ENCODE peak calls at places on chromosomes 13 and 19, in ten cellular contexts. J is stimulated activated CD4-positive, alpha-beta T cell treated with anti-CD3 and anti-CD28 coated beads, Interleukin-15, amount 100 ng/mL, for 24 hours; K is NCI-H1436 treated with DMSO at 0.1 percent for 48 hours; O is fibroblast of the aortic adventitia; H is C1 segment of cervical spinal cord; D is bronchial epithelial cell; G is HS-27A; C is RPMI7951; E is stimulated activated naive CD8-positive, alpha-beta T cell treated with anti-CD3 and anti-CD28 coated beads, Interleukin-15, amount 100 ng/mL, for 72 hours; W is MCF 10A. M is an unnamed sample.

GRCh38 chr13:30257433-30258099 is 49.8 kb downstream of the KATNAL1 start:
- DNase-seq in J (no peak), K (no peak), O (peak), H (no peak), D (no peak), G (no peak), C (no peak), E (no peak), W (no peak), M (peak)

GRCh38 chr19:42051166-42052115 is 18.6 kb downstream of the GRIK5 start:
- DNase-seq in J (peak), K (no peak), O (no peak), H (no peak), D (peak), G (no peak), C (peak), E (peak), W (peak), M (no peak)

GRCh38 chr13:32581177-32581786 is 5.0 kb upstream of the PDS5B start:
- DNase-seq in J (no peak), K (no peak), O (peak), H (no peak), D (peak), G (no peak), C (peak), E (no peak), W (peak), M (no peak)

GRCh38 chr13:32019612-32020233 is 11.9 kb upstream of the FRY start:
- DNase-seq in J (peak), K (no peak), O (peak), H (no peak), D (peak), G (no peak), C (peak), E (peak), W (peak), M (peak)

GRCh38 chr13:110230661-110231347 is 76.2 kb downstream of the COL4A1 start:
- DNase-seq in J (no peak), K (no peak), O (no peak), H (no peak), D (no peak), G (no peak), C (no peak), E (no peak), W (peak), M (no peak)

GRCh38 chr13:39451301-39451700 is 151.7 kb downstream of the LHFPL6 start:
- DNase-seq in J (no peak), K (no peak), O (peak), H (no peak), D (peak), G (no peak), C (peak), E (no peak), W (peak), M (no peak)

GRCh38 chr19:3152431-3152780 is 16.6 kb downstream of the GNA15 start:
- DNase-seq in J (no peak), K (no peak), O (no peak), H (no peak), D (no peak), G (no peak), C (no peak), E (no peak), W (no peak), M (no peak)

GRCh38 chr13:113034451-113035208 is 65.6 kb downstream of the MCF2L start:
- DNase-seq in J (no peak), K (no peak), O (peak), H (no peak), D (peak), G (peak), C (no peak), E (no peak), W (peak), M (peak)

GRCh38 chr13:112771139-112771876 is 81.5 kb downstream of the ATP11A start:
- DNase-seq in J (no peak), K (no peak), O (no peak), H (no peak), D (no peak), G (no peak), C (no peak), E (no peak), W (no peak), M (peak)

GRCh38 chr19:38057954-38058690 is 151.1 kb downstream of the SIPA1L3 start:
- DNase-seq in J (no peak), K (no peak), O (no peak), H (no peak), D (no peak), G (no peak), C (no peak), E (no peak), W (no peak), M (no peak)

GRCh38 chr19:16628984-16629691 is 1.1 kb upstream of the MED26 start:
- DNase-seq in J (peak), K (no peak), O (peak), H (no peak), D (no peak), G (no peak), C (peak), E (no peak), W (peak), M (no peak)

GRCh38 chr13:33682020-33682564 is 135.9 kb upstream of the RFC3 start:
- DNase-seq in J (no peak), K (no peak), O (no peak), H (no peak), D (no peak), G (no peak), C (no peak), E (no peak), W (no peak), M (no peak)

GRCh38 chr13:50527612-50528509 is 315.6 kb downstream of the DLEU7 start:
- DNase-seq in J (no peak), K (no peak), O (no peak), H (no peak), D (peak), G (no peak), C (peak), E (no peak), W (no peak), M (no peak)

GRCh38 chr13:87671824-87672603 is 843 bp downstream of the SLITRK5 start:
- DNase-seq in J (no peak), K (no peak), O (no peak), H (no peak), D (no peak), G (no peak), C (no peak), E (peak), W (peak), M (peak)

GRCh38 chr19:54317108-54317964 is 4.4 kb upstream of the LILRA5 start:
- DNase-seq in J (no peak), K (no peak), O (no peak), H (no peak), D (no peak), G (no peak), C (no peak), E (no peak), W (no peak), M (no peak)

GRCh38 chr19:39080431-39080830 is 3.7 kb upstream of the ACP7 start:
- DNase-seq in J (no peak), K (no peak), O (no peak), H (no peak), D (peak), G (no peak), C (no peak), E (no peak), W (peak), M (no peak)

GRCh38 chr19:43331435-43332010 is 22.0 kb upstream of the CD177 start:
- DNase-seq in J (no peak), K (no peak), O (no peak), H (no peak), D (no peak), G (no peak), C (no peak), E (no peak), W (no peak), M (no peak)

GRCh38 chr13:81171065-81171647 is 830.2 kb upstream of the SPRY2 start:
- DNase-seq in J (no peak), K (peak), O (peak), H (no peak), D (peak), G (no peak), C (no peak), E (no peak), W (peak), M (peak)

GRCh38 chr13:112688560-112689497 is 1.0 kb upstream of the ATP11A start:
- DNase-seq in J (peak), K (no peak), O (peak), H (peak), D (no peak), G (no peak), C (no peak), E (peak), W (no peak), M (no peak)

GRCh38 chr13:39250440-39250839 is 212.2 kb downstream of the NHLRC3 start:
- DNase-seq in J (no peak), K (no peak), O (no peak), H (no peak), D (no peak), G (no peak), C (no peak), E (no peak), W (no peak), M (no peak)

GRCh38 chr13:111531505-111531904 is 211.1 kb downstream of the TEX29 start:
- DNase-seq in J (no peak), K (peak), O (no peak), H (no peak), D (peak), G (no peak), C (no peak), E (no peak), W (peak), M (peak)

GRCh38 chr13:102198418-102199322 is 203.2 kb downstream of the FGF14 start:
- DNase-seq in J (no peak), K (no peak), O (peak), H (no peak), D (peak), G (no peak), C (no peak), E (no peak), W (peak), M (no peak)

GRCh38 chr19:50759886-50760285 is 10.4 kb upstream of the GPR32 start:
- DNase-seq in J (no peak), K (no peak), O (peak), H (no peak), D (peak), G (no peak), C (peak), E (no peak), W (no peak), M (no peak)

GRCh38 chr13:37476874-37477273 is 121.7 kb downstream of the POSTN start:
- DNase-seq in J (no peak), K (no peak), O (peak), H (no peak), D (peak), G (no peak), C (peak), E (no peak), W (peak), M (no peak)

GRCh38 chr13:34076943-34077703 is 259.2 kb downstream of the RFC3 start:
- DNase-seq in J (no peak), K (no peak), O (peak), H (no peak), D (peak), G (peak), C (peak), E (no peak), W (peak), M (no peak)

GRCh38 chr13:46082324-46082723 is 22.5 kb downstream of the CPB2 start:
- DNase-seq in J (no peak), K (no peak), O (no peak), H (no peak), D (no peak), G (no peak), C (no peak), E (no peak), W (no peak), M (no peak)

GRCh38 chr13:48776396-48776795 is 122.7 kb downstream of the CYSLTR2 start:
- DNase-seq in J (no peak), K (no peak), O (no peak), H (no peak), D (no peak), G (no peak), C (no peak), E (no peak), W (no peak), M (no peak)

GRCh38 chr13:27404680-27405079 is 19.7 kb upstream of the GTF3A start:
- DNase-seq in J (no peak), K (no peak), O (no peak), H (no peak), D (no peak), G (no peak), C (no peak), E (no peak), W (no peak), M (no peak)

GRCh38 chr13:112775791-112776279 is 86.0 kb downstream of the ATP11A start:
- DNase-seq in J (no peak), K (no peak), O (no peak), H (no peak), D (no peak), G (no peak), C (no peak), E (no peak), W (no peak), M (no peak)

GRCh38 chr13:53250272-53250875 is 221.8 kb downstream of the OLFM4 start:
- DNase-seq in J (peak), K (peak), O (peak), H (no peak), D (peak), G (peak), C (peak), E (no peak), W (peak), M (peak)

GRCh38 chr13:45506811-45507210 is 42.1 kb downstream of the COG3 start:
- DNase-seq in J (no peak), K (no peak), O (no peak), H (no peak), D (no peak), G (no peak), C (no peak), E (no peak), W (no peak), M (no peak)

GRCh38 chr19:41754596-41754995 is 734 bp upstream of the CEACAM6 start:
- DNase-seq in J (no peak), K (no peak), O (no peak), H (no peak), D (peak), G (no peak), C (no peak), E (no peak), W (peak), M (no peak)

GRCh38 chr13:97125051-97125809 is 96.9 kb upstream of the MBNL2 start:
- DNase-seq in J (peak), K (peak), O (peak), H (no peak), D (peak), G (no peak), C (peak), E (peak), W (peak), M (no peak)

GRCh38 chr19:6241680-6242079 is 38.1 kb downstream of the MLLT1 start:
- DNase-seq in J (no peak), K (no peak), O (no peak), H (peak), D (no peak), G (no peak), C (peak), E (no peak), W (no peak), M (peak)

GRCh38 chr19:40947114-40947513 is 44.0 kb upstream of the CYP2B6 start:
- DNase-seq in J (no peak), K (no peak), O (no peak), H (no peak), D (no peak), G (no peak), C (no peak), E (no peak), W (no peak), M (no peak)

GRCh38 chr13:106683918-106684317 is 116.0 kb upstream of the ARGLU1 start:
- DNase-seq in J (no peak), K (no peak), O (no peak), H (no peak), D (no peak), G (no peak), C (no peak), E (no peak), W (no peak), M (no peak)

GRCh38 chr13:73767191-73767741 is 366.9 kb downstream of the KLF12 start:
- DNase-seq in J (no peak), K (no peak), O (peak), H (no peak), D (no peak), G (no peak), C (no peak), E (no peak), W (no peak), M (no peak)

GRCh38 chr13:26623125-26623524 is 65.6 kb downstream of the WASF3 start:
- DNase-seq in J (no peak), K (no peak), O (no peak), H (no peak), D (no peak), G (no peak), C (no peak), E (no peak), W (no peak), M (no peak)

M was measured in frontal cortex.